ENCODE peak calls at places on chromosomes 13 and 19, in five cellular contexts. One of them, this sample, is unnamed.

GRCh38 chr19:409515-410242 is 732 bp upstream of the C2CD4C start:
- DNase-seq in activated T-cell treated with anti-CD3 and anti-CD28 coated beads for 1 hour: no peak
- DNase-seq in heart left ventricle: no peak
- DNase-seq in AML-193: no peak
- DNase-seq in A172: no peak
- DNase-seq in this sample: no peak

GRCh38 chr13:106496072-106496997 is 39.1 kb downstream of the EFNB2 start:
- DNase-seq in AML-193: no peak
- DNase-seq in A172: no peak
- DNase-seq in activated T-cell treated with anti-CD3 and anti-CD28 coated beads for 1 hour: no peak
- DNase-seq in heart left ventricle: no peak
- DNase-seq in this sample: no peak

GRCh38 chr13:91351123-91351522 is 3.6 kb downstream of the MIR17HG start:
- DNase-seq in AML-193: no peak
- DNase-seq in A172: no peak
- DNase-seq in activated T-cell treated with anti-CD3 and anti-CD28 coated beads for 1 hour: no peak
- DNase-seq in heart left ventricle: no peak
- DNase-seq in this sample: no peak

GRCh38 chr19:50933640-50934039 is 19.2 kb downstream of the KLK5 start:
- DNase-seq in heart left ventricle: no peak
- DNase-seq in AML-193: no peak
- DNase-seq in A172: peak; percentile 8
- DNase-seq in activated T-cell treated with anti-CD3 and anti-CD28 coated beads for 1 hour: no peak
- DNase-seq in this sample: peak; percentile 96

GRCh38 chr19:41009700-41010235 is 18.7 kb downstream of the CYP2B6 start:
- DNase-seq in A172: no peak
- DNase-seq in heart left ventricle: no peak
- DNase-seq in AML-193: no peak
- DNase-seq in activated T-cell treated with anti-CD3 and anti-CD28 coated beads for 1 hour: no peak
- DNase-seq in this sample: no peak

GRCh38 chr19:15265849-15266248 is 33.6 kb upstream of the EPHX3 start:
- DNase-seq in activated T-cell treated with anti-CD3 and anti-CD28 coated beads for 1 hour: no peak
- DNase-seq in A172: peak; percentile 98
- DNase-seq in AML-193: no peak
- DNase-seq in heart left ventricle: peak; percentile 94
- DNase-seq in this sample: peak; percentile 76

GRCh38 chr19:55406091-55406868 is 1.3 kb downstream of the UBE2S start:
- DNase-seq in AML-193: no peak
- DNase-seq in heart left ventricle: no peak
- DNase-seq in activated T-cell treated with anti-CD3 and anti-CD28 coated beads for 1 hour: no peak
- DNase-seq in A172: no peak
- DNase-seq in this sample: no peak

GRCh38 chr19:18282021-18282787 is 782 bp upstream of the JUND start:
- DNase-seq in A172: peak; percentile 71
- DNase-seq in heart left ventricle: no peak
- DNase-seq in AML-193: no peak
- DNase-seq in activated T-cell treated with anti-CD3 and anti-CD28 coated beads for 1 hour: no peak
- DNase-seq in this sample: peak; percentile 39

GRCh38 chr13:99467764-99468163 is 33.5 kb upstream of the TM9SF2 start:
- DNase-seq in AML-193: no peak
- DNase-seq in heart left ventricle: no peak
- DNase-seq in A172: peak; percentile 41
- DNase-seq in activated T-cell treated with anti-CD3 and anti-CD28 coated beads for 1 hour: no peak
- DNase-seq in this sample: peak; percentile 94

GRCh38 chr19:751501-752341 is 809 bp downstream of the MISP start:
- DNase-seq in AML-193: no peak
- DNase-seq in heart left ventricle: peak; percentile 58
- DNase-seq in A172: peak; percentile 93
- DNase-seq in activated T-cell treated with anti-CD3 and anti-CD28 coated beads for 1 hour: no peak
- DNase-seq in this sample: peak; percentile 88

GRCh38 chr13:64471916-64472315 is 2758.2 kb downstream of the PCDH9 start:
- DNase-seq in activated T-cell treated with anti-CD3 and anti-CD28 coated beads for 1 hour: no peak
- DNase-seq in heart left ventricle: no peak
- DNase-seq in AML-193: peak; percentile 65
- DNase-seq in A172: peak; percentile 26
- DNase-seq in this sample: peak; percentile 48

GRCh38 chr13:106311004-106311403 is 224.5 kb downstream of the EFNB2 start:
- DNase-seq in AML-193: no peak
- DNase-seq in heart left ventricle: no peak
- DNase-seq in A172: no peak
- DNase-seq in activated T-cell treated with anti-CD3 and anti-CD28 coated beads for 1 hour: no peak
- DNase-seq in this sample: no peak

GRCh38 chr13:59300347-59301165 is 863.2 kb downstream of the DIAPH3 start:
- DNase-seq in A172: no peak
- DNase-seq in activated T-cell treated with anti-CD3 and anti-CD28 coated beads for 1 hour: no peak
- DNase-seq in heart left ventricle: no peak
- DNase-seq in AML-193: no peak
- DNase-seq in this sample: no peak

GRCh38 chr19:2148482-2149135 is 2.8 kb downstream of the AP3D1 start:
- DNase-seq in AML-193: no peak
- DNase-seq in heart left ventricle: no peak
- DNase-seq in A172: no peak
- DNase-seq in activated T-cell treated with anti-CD3 and anti-CD28 coated beads for 1 hour: no peak
- DNase-seq in this sample: no peak

GRCh38 chr13:111317571-111318360 is 2.7 kb upstream of the TEX29 start:
- DNase-seq in heart left ventricle: no peak
- DNase-seq in AML-193: no peak
- DNase-seq in A172: no peak
- DNase-seq in activated T-cell treated with anti-CD3 and anti-CD28 coated beads for 1 hour: no peak
- DNase-seq in this sample: no peak

GRCh38 chr19:5418676-5419075 is 36.5 kb upstream of the ZNRF4 start:
- DNase-seq in AML-193: no peak
- DNase-seq in A172: no peak
- DNase-seq in heart left ventricle: no peak
- DNase-seq in activated T-cell treated with anti-CD3 and anti-CD28 coated beads for 1 hour: no peak
- DNase-seq in this sample: no peak

GRCh38 chr13:97125810-97126738 is 96.1 kb upstream of the MBNL2 start:
- DNase-seq in activated T-cell treated with anti-CD3 and anti-CD28 coated beads for 1 hour: no peak
- DNase-seq in heart left ventricle: peak; percentile 51
- DNase-seq in A172: peak; percentile 62
- DNase-seq in AML-193: no peak
- DNase-seq in this sample: peak; percentile 61

GRCh38 chr19:15479391-15480345 is at the start of gene PGLYRP2:
- DNase-seq in AML-193: peak; percentile 50
- DNase-seq in activated T-cell treated with anti-CD3 and anti-CD28 coated beads for 1 hour: no peak
- DNase-seq in heart left ventricle: no peak
- DNase-seq in A172: no peak
- DNase-seq in this sample: peak; percentile 48

GRCh38 chr13:110714798-110715394 is 1.4 kb downstream of the ING1 start:
- DNase-seq in AML-193: no peak
- DNase-seq in A172: no peak
- DNase-seq in heart left ventricle: peak; percentile 66
- DNase-seq in activated T-cell treated with anti-CD3 and anti-CD28 coated beads for 1 hour: peak; percentile 35
- DNase-seq in this sample: peak; percentile 37

GRCh38 chr19:40433391-40434216 is 7.8 kb upstream of the SERTAD1 start:
- DNase-seq in A172: peak; percentile 87
- DNase-seq in heart left ventricle: peak; percentile 94
- DNase-seq in AML-193: peak; percentile 45
- DNase-seq in activated T-cell treated with anti-CD3 and anti-CD28 coated beads for 1 hour: peak; percentile 32
- DNase-seq in this sample: peak; percentile 89

GRCh38 chr19:13208131-13208963 is 58.1 kb downstream of the IER2 start:
- DNase-seq in heart left ventricle: peak; percentile 47
- DNase-seq in A172: peak; percentile 45
- DNase-seq in activated T-cell treated with anti-CD3 and anti-CD28 coated beads for 1 hour: peak; percentile 50
- DNase-seq in AML-193: peak; percentile 70
- DNase-seq in this sample: no peak

GRCh38 chr13:47478985-47479384 is 522.1 kb downstream of the SUCLA2 start:
- DNase-seq in activated T-cell treated with anti-CD3 and anti-CD28 coated beads for 1 hour: no peak
- DNase-seq in A172: no peak
- DNase-seq in AML-193: no peak
- DNase-seq in heart left ventricle: no peak
- DNase-seq in this sample: peak; percentile 67

GRCh38 chr19:29665826-29666633 is 769 bp downstream of the PLEKHF1 start:
- DNase-seq in A172: no peak
- DNase-seq in heart left ventricle: peak; percentile 86
- DNase-seq in activated T-cell treated with anti-CD3 and anti-CD28 coated beads for 1 hour: no peak
- DNase-seq in AML-193: no peak
- DNase-seq in this sample: peak; percentile 38

GRCh38 chr13:48400820-48401219 is 12.1 kb downstream of the LPAR6 start:
- DNase-seq in AML-193: peak; percentile 71
- DNase-seq in heart left ventricle: no peak
- DNase-seq in A172: peak; percentile 28
- DNase-seq in activated T-cell treated with anti-CD3 and anti-CD28 coated beads for 1 hour: no peak
- DNase-seq in this sample: peak; percentile 59

GRCh38 chr13:113411216-113412023 is 41.9 kb downstream of the ADPRHL1 start:
- DNase-seq in heart left ventricle: peak; percentile 90
- DNase-seq in A172: peak; percentile 97
- DNase-seq in AML-193: no peak
- DNase-seq in activated T-cell treated with anti-CD3 and anti-CD28 coated beads for 1 hour: no peak
- DNase-seq in this sample: peak; percentile 86

GRCh38 chr13:77536358-77536757 is 852 bp downstream of the SCEL start:
- DNase-seq in activated T-cell treated with anti-CD3 and anti-CD28 coated beads for 1 hour: no peak
- DNase-seq in heart left ventricle: no peak
- DNase-seq in A172: no peak
- DNase-seq in AML-193: no peak
- DNase-seq in this sample: peak; percentile 49

GRCh38 chr13:75870397-75870801 is 234.3 kb downstream of the LMO7 start:
- DNase-seq in AML-193: peak; percentile 43
- DNase-seq in activated T-cell treated with anti-CD3 and anti-CD28 coated beads for 1 hour: peak; percentile 2
- DNase-seq in A172: no peak
- DNase-seq in heart left ventricle: no peak
- DNase-seq in this sample: peak; percentile 56

GRCh38 chr13:107553838-107554237 is 661.5 kb downstream of the LIG4 start:
- DNase-seq in heart left ventricle: no peak
- DNase-seq in AML-193: no peak
- DNase-seq in activated T-cell treated with anti-CD3 and anti-CD28 coated beads for 1 hour: no peak
- DNase-seq in A172: no peak
- DNase-seq in this sample: peak; percentile 3

GRCh38 chr19:11138659-11139526 is 16.7 kb downstream of the SPC24 start:
- DNase-seq in AML-193: peak; percentile 48
- DNase-seq in activated T-cell treated with anti-CD3 and anti-CD28 coated beads for 1 hour: no peak
- DNase-seq in A172: peak; percentile 95
- DNase-seq in heart left ventricle: peak; percentile 94
- DNase-seq in this sample: peak; percentile 89

GRCh38 chr13:75761373-75761772 is 125.2 kb downstream of the LMO7 start:
- DNase-seq in A172: no peak
- DNase-seq in AML-193: no peak
- DNase-seq in heart left ventricle: no peak
- DNase-seq in activated T-cell treated with anti-CD3 and anti-CD28 coated beads for 1 hour: no peak
- DNase-seq in this sample: no peak

GRCh38 chr19:18340990-18341868 is 831 bp downstream of the PGPEP1 start:
- DNase-seq in A172: peak; percentile 79
- DNase-seq in activated T-cell treated with anti-CD3 and anti-CD28 coated beads for 1 hour: peak; percentile 55
- DNase-seq in heart left ventricle: peak; percentile 73
- DNase-seq in AML-193: peak; percentile 57
- DNase-seq in this sample: peak; percentile 51

GRCh38 chr19:9796113-9796773 is 22.6 kb downstream of the FBXL12 start:
- DNase-seq in AML-193: peak; percentile 92
- DNase-seq in activated T-cell treated with anti-CD3 and anti-CD28 coated beads for 1 hour: peak; percentile 70
- DNase-seq in heart left ventricle: peak; percentile 82
- DNase-seq in A172: peak; percentile 95
- DNase-seq in this sample: peak; percentile 98

GRCh38 chr19:982567-983170 is 1.5 kb upstream of the WDR18 start:
- DNase-seq in heart left ventricle: peak; percentile 71
- DNase-seq in A172: peak; percentile 34
- DNase-seq in activated T-cell treated with anti-CD3 and anti-CD28 coated beads for 1 hour: peak; percentile 63
- DNase-seq in AML-193: peak; percentile 40
- DNase-seq in this sample: peak; percentile 68